ENCODE peak calls at places on chromosomes 1 and 21, in eight cellular contexts. V is A549, U is pancreas, Y is GM12865, E is right lobe of liver, B is epithelial cell of esophagus, Z is foreskin fibroblast, S is cardiac fibroblast. R is an unnamed sample.

GRCh38 chr1:180181048-180181447 is 26.4 kb downstream of the QSOX1 start:
- DNase-seq in V (peak), U (no peak), Y (no peak), E (no peak), B (no peak), Z (no peak), S (peak), R (no peak)

GRCh38 chr1:228393811-228394570 is 12.6 kb downstream of the TRIM11 start:
- DNase-seq in V (no peak), U (no peak), Y (no peak), E (peak), B (no peak), Z (no peak), S (no peak), R (no peak)

GRCh38 chr1:236945002-236945401 is 59.2 kb downstream of the MT1HL1 start:
- DNase-seq in V (peak), U (no peak), Y (no peak), E (no peak), B (no peak), Z (no peak), S (no peak), R (no peak)

GRCh38 chr1:25804244-25804963 is 4.4 kb downstream of the SELENON start:
- DNase-seq in V (no peak), U (no peak), Y (peak), E (no peak), B (peak), Z (no peak), S (peak), R (no peak)

GRCh38 chr1:84345220-84345619 is 43.7 kb downstream of the SAMD13 start:
- DNase-seq in V (no peak), U (no peak), Y (no peak), E (no peak), B (no peak), Z (peak), S (no peak), R (no peak)

GRCh38 chr1:64983110-64983509 is 16.8 kb upstream of the JAK1 start:
- DNase-seq in V (peak), U (no peak), Y (no peak), E (no peak), B (peak), Z (peak), S (peak), R (no peak)

GRCh38 chr1:160836981-160837557 is 25.6 kb downstream of the CD244 start:
- DNase-seq in V (no peak), U (no peak), Y (peak), E (no peak), B (no peak), Z (no peak), S (no peak), R (no peak)

GRCh38 chr1:116002781-116003455 is 26.6 kb downstream of the SLC22A15 start:
- DNase-seq in V (no peak), U (peak), Y (no peak), E (no peak), B (no peak), Z (no peak), S (no peak), R (no peak)

GRCh38 chr1:151611288-151611790 is 511 bp upstream of the SNX27 start:
- DNase-seq in V (peak), U (peak), Y (no peak), E (no peak), B (peak), Z (peak), S (peak), R (peak)

GRCh38 chr1:201686709-201687455 is 142.1 kb upstream of the IPO9 start:
- DNase-seq in V (peak), U (peak), Y (no peak), E (no peak), B (peak), Z (no peak), S (peak), R (no peak)

GRCh38 chr1:30684881-30685795 is 38.2 kb downstream of the MATN1 start:
- DNase-seq in V (peak), U (peak), Y (no peak), E (peak), B (no peak), Z (no peak), S (no peak), R (no peak)

GRCh38 chr21:16294128-16294527 is 564.3 kb downstream of the USP25 start:
- DNase-seq in V (no peak), U (no peak), Y (no peak), E (no peak), B (no peak), Z (no peak), S (no peak), R (no peak)

GRCh38 chr1:63537940-63538339 is 14.6 kb downstream of the EFCAB7 start:
- DNase-seq in V (no peak), U (no peak), Y (no peak), E (no peak), B (peak), Z (no peak), S (peak), R (no peak)

GRCh38 chr21:45950740-45951515 is 30.6 kb upstream of the COL6A1 start:
- DNase-seq in V (no peak), U (peak), Y (no peak), E (no peak), B (no peak), Z (peak), S (peak), R (no peak)

GRCh38 chr1:58785424-58786058 is 1.7 kb upstream of the JUN start:
- DNase-seq in V (no peak), U (peak), Y (peak), E (peak), B (peak), Z (no peak), S (peak), R (no peak)

GRCh38 chr1:209485167-209485566 is 98.3 kb upstream of the CAMK1G start:
- DNase-seq in V (peak), U (peak), Y (no peak), E (no peak), B (peak), Z (peak), S (peak), R (peak)

GRCh38 chr1:197327776-197328364 is 59.8 kb downstream of the CRB1 start:
- DNase-seq in V (peak), U (no peak), Y (no peak), E (no peak), B (peak), Z (no peak), S (peak), R (no peak)

GRCh38 chr1:59238993-59239392 is 57.9 kb upstream of the FGGY start:
- DNase-seq in V (no peak), U (no peak), Y (no peak), E (no peak), B (no peak), Z (no peak), S (no peak), R (no peak)

GRCh38 chr1:48610628-48611542 is 138.9 kb upstream of the SPATA6 start:
- DNase-seq in V (no peak), U (peak), Y (no peak), E (no peak), B (no peak), Z (no peak), S (no peak), R (no peak)

GRCh38 chr1:64826991-64827390 is 82.1 kb downstream of the RAVER2 start:
- DNase-seq in V (no peak), U (no peak), Y (peak), E (no peak), B (no peak), Z (no peak), S (peak), R (peak)

GRCh38 chr1:143584508-143584907 is 387.3 kb downstream of the FAM72C start:
- DNase-seq in V (peak), U (no peak), Y (no peak), E (no peak), B (no peak), Z (no peak), S (no peak), R (no peak)

GRCh38 chr1:212743901-212744475 is 44.3 kb upstream of the BATF3 start:
- DNase-seq in V (no peak), U (no peak), Y (no peak), E (no peak), B (no peak), Z (no peak), S (no peak), R (no peak)

GRCh38 chr1:216723274-216723780 is at the start of gene ESRRG:
- DNase-seq in V (no peak), U (peak), Y (no peak), E (peak), B (peak), Z (no peak), S (no peak), R (no peak)

GRCh38 chr1:25877155-25877554 is 1.6 kb upstream of the PAQR7 start:
- DNase-seq in V (no peak), U (no peak), Y (no peak), E (no peak), B (no peak), Z (no peak), S (no peak), R (no peak)

GRCh38 chr1:110059133-110059863 is 11.2 kb downstream of the ALX3 start:
- DNase-seq in V (no peak), U (no peak), Y (no peak), E (no peak), B (no peak), Z (no peak), S (no peak), R (no peak)

GRCh38 chr1:91476538-91477217 is 24.0 kb upstream of the CDC7 start:
- DNase-seq in V (no peak), U (no peak), Y (no peak), E (no peak), B (no peak), Z (no peak), S (no peak), R (no peak)

GRCh38 chr1:57578099-57578498 is 154.2 kb upstream of the DAB1 start:
- DNase-seq in V (no peak), U (no peak), Y (no peak), E (no peak), B (no peak), Z (no peak), S (no peak), R (no peak)

GRCh38 chr1:55741516-55741915 is 526.4 kb upstream of the USP24 start:
- DNase-seq in V (no peak), U (no peak), Y (no peak), E (no peak), B (no peak), Z (no peak), S (peak), R (no peak)
- H3K4me3 ChIP-seq in V (no peak), U (no peak), Y (no peak), E (no peak), B (no peak), Z (no peak), S (no peak), R (no peak)

GRCh38 chr21:26965567-26966359 is 1.1 kb downstream of the ADAMTS5 start:
- DNase-seq in V (no peak), U (peak), Y (no peak), E (peak), B (peak), Z (no peak), S (peak), R (no peak)
- H3K4me3 ChIP-seq in V (no peak), U (peak), Y (no peak), E (peak), B (peak), Z (peak), S (peak), R (peak)

DNA sequence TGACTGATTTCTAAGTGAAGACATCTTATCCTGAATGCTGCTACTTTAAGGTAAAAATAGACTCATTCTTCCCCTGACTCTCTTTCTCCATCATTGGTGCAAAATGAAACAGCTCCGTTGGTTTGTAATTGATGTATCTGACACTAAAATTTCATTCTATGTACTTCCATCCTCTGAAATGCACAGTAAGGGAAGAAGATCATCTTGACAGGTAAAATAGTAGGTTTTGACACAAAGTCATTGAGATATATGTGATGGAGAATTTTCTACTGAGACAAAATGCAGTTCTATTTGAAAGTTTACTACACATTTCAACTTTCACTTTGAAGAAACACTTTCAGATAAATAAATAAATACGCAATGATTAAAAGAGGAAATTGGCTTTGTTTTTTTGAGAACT is 348.9 kb downstream of the SMYD3 start:
- DNase-seq in V (no peak), U (no peak), Y (no peak), E (no peak), B (no peak), Z (no peak), S (no peak), R (no peak)
- H3K4me3 ChIP-seq in V (no peak), U (no peak), Y (no peak), E (no peak), B (no peak), Z (no peak), S (no peak), R (no peak)

DNA sequence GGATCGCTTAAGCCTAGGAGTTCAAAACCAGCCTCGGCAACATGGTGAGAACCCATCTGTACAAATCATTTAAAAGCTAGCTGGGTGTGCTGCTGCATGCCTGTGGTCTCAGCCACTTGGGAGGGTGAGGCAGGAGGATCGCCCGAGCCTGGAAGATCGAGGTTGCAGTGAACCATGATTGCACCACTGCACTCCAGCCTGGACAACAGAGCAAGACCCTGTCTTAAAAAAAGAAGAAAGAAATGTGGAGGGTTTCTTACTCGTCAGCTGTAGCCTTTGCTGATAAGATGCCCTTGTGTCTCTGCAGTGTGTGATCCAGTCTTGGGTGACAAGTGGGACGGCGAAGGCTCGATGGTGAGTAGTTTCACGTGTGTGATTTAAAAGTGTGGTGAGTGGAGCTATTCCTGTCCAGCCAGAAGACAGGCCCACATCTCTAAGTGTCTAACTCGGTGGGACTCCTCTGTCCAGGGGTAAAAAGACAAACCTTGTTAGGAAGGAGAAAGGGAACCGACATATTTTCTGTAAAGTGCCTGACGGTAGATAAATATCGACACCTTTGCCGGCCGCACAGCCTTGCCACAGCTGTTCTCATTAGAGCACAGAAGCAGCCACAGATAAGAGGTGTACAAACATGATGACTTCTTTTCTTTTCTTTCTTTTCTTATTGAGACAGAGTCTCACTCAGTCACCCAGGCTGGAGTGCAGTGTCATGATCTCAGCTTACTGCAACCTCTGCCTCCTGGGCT is 27.0 kb downstream of the PDXK start:
- DNase-seq in V (no peak), U (no peak), Y (no peak), E (no peak), B (no peak), Z (no peak), S (no peak), R (no peak)
- H3K4me3 ChIP-seq in V (no peak), U (no peak), Y (no peak), E (no peak), B (no peak), Z (no peak), S (no peak), R (no peak)

DNA sequence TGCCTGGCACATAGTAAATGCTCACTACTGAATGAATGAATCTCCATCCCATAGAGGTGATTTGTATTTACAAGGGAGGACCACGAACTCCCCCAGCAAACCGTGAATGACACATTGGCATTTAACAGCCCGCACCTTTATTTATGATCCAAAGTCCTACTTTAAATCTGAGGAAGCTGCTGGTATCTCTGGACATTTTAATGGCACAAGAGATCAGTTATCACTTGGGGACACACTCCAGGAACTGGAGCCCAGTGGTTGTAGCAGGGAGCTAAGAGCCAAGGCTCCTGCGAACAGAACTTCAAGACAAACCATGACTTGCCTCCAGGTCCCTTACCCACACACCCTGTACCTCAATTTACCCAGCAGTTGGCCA is 1.2 kb downstream of the CTNNBIP1 start:
- DNase-seq in V (no peak), U (no peak), Y (no peak), E (no peak), B (no peak), Z (no peak), S (no peak), R (no peak)
- H3K4me3 ChIP-seq in V (no peak), U (no peak), Y (peak), E (no peak), B (peak), Z (peak), S (peak), R (peak)

R was measured in skeletal muscle cell.